ENCODE peak calls at places on chromosome 13, in eight cellular contexts. O is K562, E is A549, A is H1, U is endothelial cell of umbilical vein, H is HepG2, R is GM12878, G is HCT116. K is an unnamed sample.

GRCh38 chr13:33279898-33280549 is 5.5 kb downstream of the STARD13 start:
- DNase-seq in A (no peak), R (no peak), U (peak), G (no peak), H (peak), O (no peak), E (peak), K (no peak)

GRCh38 chr13:33723365-33723764 is 94.6 kb upstream of the RFC3 start:
- DNase-seq in R (no peak), A (no peak), U (peak), E (no peak), G (no peak), H (peak), O (no peak), K (no peak)

GRCh38 chr13:111325146-111325890 is 4.9 kb downstream of the TEX29 start:
- DNase-seq in G (no peak), H (no peak), A (no peak), U (no peak), E (no peak), R (no peak), O (no peak), K (no peak)

GRCh38 chr13:50208826-50209335 is 193.6 kb downstream of the KCNRG start:
- DNase-seq in A (peak), R (no peak), H (peak), U (peak), E (peak), O (peak), G (no peak), K (peak)

GRCh38 chr13:95226932-95227718 is 74.1 kb downstream of the ABCC4 start:
- DNase-seq in H (no peak), A (no peak), R (peak), G (no peak), U (peak), O (no peak), E (no peak), K (peak)

GRCh38 chr13:33323766-33324525 is 38.4 kb upstream of the STARD13 start:
- DNase-seq in H (no peak), U (no peak), A (no peak), R (no peak), E (no peak), G (no peak), O (no peak), K (no peak)

GRCh38 chr13:114134111-114134943 is 1.9 kb upstream of the RASA3 start:
- DNase-seq in U (no peak), R (no peak), O (no peak), E (no peak), G (no peak), H (no peak), A (no peak), K (peak)

GRCh38 chr13:27372896-27373295 is 51.5 kb upstream of the GTF3A start:
- DNase-seq in E (peak), A (no peak), H (peak), U (no peak), R (no peak), O (no peak), G (no peak), K (no peak)

GRCh38 chr13:66365101-66365500 is 865.0 kb downstream of the PCDH9 start:
- DNase-seq in H (no peak), G (no peak), R (no peak), E (no peak), U (no peak), O (no peak), A (no peak), K (no peak)

GRCh38 chr13:50267917-50268316 is 252.7 kb downstream of the KCNRG start:
- DNase-seq in O (no peak), A (no peak), H (peak), E (no peak), U (no peak), R (no peak), G (no peak), K (no peak)

GRCh38 chr13:59745395-59745788 is 418.3 kb downstream of the DIAPH3 start:
- DNase-seq in O (no peak), R (no peak), A (no peak), G (no peak), E (no peak), H (peak), U (no peak), K (no peak)

GRCh38 chr13:100872761-100873160 is 198.2 kb upstream of the TMTC4 start:
- DNase-seq in A (no peak), O (no peak), E (no peak), G (no peak), H (no peak), U (no peak), R (no peak), K (no peak)

GRCh38 chr13:27359203-27359821 is 65.1 kb upstream of the GTF3A start:
- DNase-seq in R (no peak), G (peak), A (no peak), U (peak), E (peak), H (peak), O (peak), K (peak)

GRCh38 chr13:20525601-20526544 is at the start of gene CRYL1:
- DNase-seq in U (peak), E (peak), H (peak), A (peak), R (peak), G (no peak), O (peak), K (peak)

GRCh38 chr13:24127116-24127631 is 33.3 kb upstream of the SPATA13 start:
- DNase-seq in O (no peak), G (no peak), U (no peak), A (no peak), R (peak), H (no peak), E (peak), K (peak)

GRCh38 chr13:20359335-20359734 is 127.2 kb upstream of the GJB6 start:
- DNase-seq in A (no peak), H (peak), R (no peak), U (no peak), G (peak), O (no peak), E (peak), K (peak)

GRCh38 chr13:113021391-113021790 is 52.4 kb downstream of the MCF2L start:
- DNase-seq in O (no peak), G (no peak), R (no peak), U (no peak), A (no peak), E (no peak), H (no peak), K (no peak)

GRCh38 chr13:75803175-75803611 is 167.1 kb downstream of the LMO7 start:
- DNase-seq in R (no peak), O (no peak), E (no peak), A (peak), U (peak), H (no peak), G (no peak), K (no peak)

GRCh38 chr13:46373623-46374022 is 13.4 kb downstream of the RUBCNL start:
- DNase-seq in O (no peak), G (no peak), R (no peak), H (no peak), U (no peak), A (no peak), E (no peak), K (no peak)

GRCh38 chr13:73416093-73416492 is 357.3 kb downstream of the KLF5 start:
- DNase-seq in O (no peak), G (no peak), R (no peak), H (no peak), U (no peak), E (no peak), A (no peak), K (no peak)

GRCh38 chr13:47955836-47956235 is 45.2 kb downstream of the SUCLA2 start:
- DNase-seq in G (no peak), R (no peak), O (no peak), E (no peak), H (no peak), A (no peak), U (no peak), K (no peak)

GRCh38 chr13:73722120-73722519 is 412.1 kb downstream of the KLF12 start:
- DNase-seq in A (no peak), G (peak), O (no peak), E (peak), U (peak), H (peak), R (peak), K (no peak)

GRCh38 chr13:56501750-56502149 is 639.0 kb upstream of the PRR20A start:
- DNase-seq in H (no peak), O (no peak), U (no peak), G (no peak), E (no peak), R (no peak), A (no peak), K (no peak)

GRCh38 chr13:40148103-40148502 is 492.6 kb downstream of the COG6 start:
- DNase-seq in A (no peak), E (no peak), O (no peak), R (no peak), H (no peak), U (no peak), G (no peak), K (no peak)

GRCh38 chr13:35393886-35394285 is 82.6 kb downstream of the MAB21L1 start:
- DNase-seq in E (no peak), U (peak), A (no peak), O (no peak), R (no peak), H (no peak), G (no peak), K (no peak)

GRCh38 chr13:110726726-110727125 is 13.2 kb downstream of the ING1 start:
- DNase-seq in A (no peak), E (no peak), O (no peak), G (no peak), H (no peak), U (no peak), R (no peak), K (peak)

GRCh38 chr13:88031980-88032562 is 360.9 kb downstream of the SLITRK5 start:
- DNase-seq in H (no peak), R (no peak), E (no peak), O (no peak), G (no peak), A (no peak), U (no peak), K (no peak)

GRCh38 chr13:45396548-45397095 is 21.6 kb downstream of the SLC25A30 start:
- DNase-seq in O (no peak), H (no peak), U (peak), G (no peak), E (no peak), R (no peak), A (no peak), K (no peak)

GRCh38 chr13:112966776-112967175 is 2.2 kb upstream of the MCF2L start:
- DNase-seq in E (no peak), H (no peak), O (no peak), G (no peak), A (no peak), U (no peak), R (no peak), K (no peak)

GRCh38 chr13:24013189-24013588 is 115.9 kb upstream of the C1QTNF9B start:
- DNase-seq in R (no peak), A (no peak), G (no peak), O (no peak), U (no peak), H (no peak), E (no peak), K (no peak)

GRCh38 chr13:73090812-73091187 is 32.0 kb downstream of the KLF5 start:
- DNase-seq in H (no peak), U (no peak), R (no peak), E (no peak), A (no peak), O (no peak), G (no peak), K (no peak)

GRCh38 chr13:59279024-59279423 is 884.7 kb downstream of the DIAPH3 start:
- DNase-seq in O (no peak), A (no peak), E (no peak), U (no peak), R (no peak), G (no peak), H (no peak), K (no peak)

DNA sequence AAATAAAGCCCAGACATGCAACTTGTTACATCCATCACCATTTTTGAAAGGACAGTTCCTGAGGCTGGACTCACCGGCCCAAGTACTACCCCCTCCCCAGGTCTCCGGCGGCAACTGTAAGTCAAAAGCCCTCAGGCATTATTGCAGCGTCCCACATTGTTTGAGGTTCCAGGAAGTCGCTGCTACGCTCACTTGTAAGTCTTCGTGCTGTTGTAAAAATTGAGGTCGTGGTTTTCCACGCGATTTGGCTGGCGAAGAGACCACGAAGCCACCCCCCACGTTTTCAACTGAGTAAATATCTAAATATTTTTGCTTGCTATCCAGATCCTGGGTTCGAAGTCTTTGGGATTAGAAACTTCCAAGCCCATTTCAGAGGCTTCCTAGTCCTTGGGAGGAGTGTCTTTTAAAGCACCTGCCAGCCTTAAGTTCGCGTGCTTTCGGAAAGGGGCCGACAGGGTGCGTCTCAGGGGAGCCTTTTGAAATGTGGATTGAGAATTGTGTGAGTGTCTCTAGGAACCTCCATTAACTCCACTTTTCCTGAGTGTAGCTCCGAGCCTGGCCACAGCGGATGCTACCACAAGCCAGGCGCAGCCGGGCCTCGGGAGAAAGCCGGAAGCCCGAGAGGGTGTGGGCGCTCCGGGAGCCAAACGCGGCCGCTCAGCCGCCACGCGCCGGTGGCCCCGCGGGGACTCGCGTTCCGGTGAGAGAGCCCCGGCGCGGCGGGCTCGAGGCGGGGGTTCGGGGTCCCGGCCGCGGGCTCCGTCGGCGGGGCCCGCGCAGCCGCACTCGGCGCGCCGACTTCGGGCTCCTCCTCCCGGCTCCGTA is at the start of gene FNDC3A:
- DNase-seq in G (peak), O (peak), H (peak), R (no peak), A (peak), U (peak), E (peak), K (peak)
- TF ChIP-seq POLR2A in G (no peak), O (no peak), H (peak), R (no peak), A (peak), U (no peak), E (no peak), K (peak)

GRCh38 chr13:106490887-106491321 is 44.6 kb downstream of the EFNB2 start:
- DNase-seq in E (no peak), H (no peak), O (no peak), G (no peak), U (peak), R (no peak), A (no peak), K (no peak)
- H3K4me3 ChIP-seq in E (no peak), H (no peak), O (no peak), G (no peak), U (no peak), R (no peak), A (no peak), K (no peak)

GRCh38 chr13:77507931-77508776 is 27.4 kb upstream of the SCEL start:
- DNase-seq in U (peak), O (no peak), A (no peak), R (no peak), G (peak), E (peak), H (no peak), K (no peak)

GRCh38 chr13:77510156-77510555 is 25.4 kb upstream of the SCEL start:
- DNase-seq in H (no peak), R (no peak), A (no peak), U (no peak), G (no peak), E (no peak), O (no peak), K (no peak)

GRCh38 chr13:77506874-77507273 is 28.6 kb upstream of the SCEL start:
- DNase-seq in A (no peak), R (no peak), U (peak), E (peak), H (no peak), G (peak), O (no peak), K (peak)

GRCh38 chr13:77511552-77511951 is 24.0 kb upstream of the SCEL start:
- DNase-seq in R (no peak), U (peak), H (no peak), E (peak), G (no peak), O (no peak), A (no peak), K (peak)

GRCh38 chr13:77509221-77509620 is 26.3 kb upstream of the SCEL start:
- DNase-seq in E (no peak), U (peak), A (no peak), G (no peak), R (no peak), O (no peak), H (no peak), K (no peak)
- TF ChIP-seq MAX in E (no peak), U (no peak), A (no peak), G (no peak), R (no peak), O (no peak), H (no peak), K (no peak)

GRCh38 chr13:42039946-42040729 is 8.3 kb upstream of the DGKH start:
- DNase-seq in O (peak), A (peak), U (peak), G (peak), R (peak), H (no peak), E (peak), K (peak)
- TF ChIP-seq POLR2A in O (peak), A (no peak), U (peak), G (peak), R (peak), H (no peak), E (peak), K (peak)

GRCh38 chr13:26048745-26049144 is 3.1 kb downstream of the SHISA2 start:
- DNase-seq in E (no peak), H (no peak), G (no peak), O (no peak), U (no peak), A (no peak), R (no peak), K (no peak)
- H3K4me3 ChIP-seq in E (no peak), H (no peak), G (no peak), O (no peak), U (peak), A (peak), R (no peak), K (no peak)

GRCh38 chr13:30443957-30444404 is 21.7 kb downstream of the UBE2L5 start:
- DNase-seq in E (no peak), O (no peak), G (no peak), A (no peak), U (no peak), R (no peak), H (no peak), K (peak)
- TF ChIP-seq MAX in E (no peak), O (no peak), G (no peak), A (no peak), U (no peak), R (no peak), H (no peak), K (no peak)